ENCODE peak calls at places on chromosomes 12 and 14, in nine cellular contexts. S is endothelial cell, C is GM13977, X is occipital lobe, L is RPMI7951, H is esophagus squamous epithelium, T is Calu3, O is WERI-Rb-1, P is lower leg skin. A is an unnamed sample.

GRCh38 chr12:30599631-30600030 is 96.0 kb downstream of the IPO8 start:
- DNase-seq in S (no peak), H (no peak), L (no peak), O (no peak), C (no peak), P (no peak), X (no peak), T (no peak), A (no peak)

GRCh38 chr12:24742378-24742777 is 206.5 kb downstream of the BCAT1 start:
- DNase-seq in P (peak), L (no peak), S (no peak), X (no peak), O (no peak), T (no peak), C (peak), H (no peak), A (no peak)

GRCh38 chr14:106605548-106606448 is 1079.4 kb downstream of the TMEM121 start:
- DNase-seq in P (no peak), H (peak), X (no peak), S (no peak), O (peak), C (peak), T (peak), L (no peak), A (no peak)

GRCh38 chr14:105492966-105493871 is 2.2 kb downstream of the TEDC1 start:
- DNase-seq in C (no peak), T (no peak), S (no peak), L (no peak), X (no peak), P (no peak), H (no peak), O (no peak), A (no peak)

GRCh38 chr12:29634057-29634456 is 136.6 kb upstream of the OVCH1 start:
- DNase-seq in C (no peak), P (no peak), S (no peak), H (no peak), X (no peak), O (no peak), T (no peak), L (no peak), A (no peak)

GRCh38 chr12:99609455-99610181 is 37.9 kb upstream of the GARIN6 start:
- DNase-seq in H (no peak), P (no peak), S (no peak), O (no peak), T (no peak), C (no peak), X (no peak), L (no peak), A (no peak)

GRCh38 chr12:106508966-106509365 is 73.8 kb upstream of the RFX4 start:
- DNase-seq in T (no peak), S (no peak), X (no peak), H (no peak), O (no peak), L (no peak), C (no peak), P (no peak), A (no peak)

GRCh38 chr12:5916785-5917290 is 28.2 kb downstream of the ANO2 start:
- DNase-seq in P (no peak), T (no peak), L (no peak), S (no peak), X (no peak), O (no peak), H (no peak), C (no peak), A (no peak)

GRCh38 chr14:58955294-58955821 is 233.1 kb upstream of the DAAM1 start:
- DNase-seq in P (no peak), C (no peak), O (no peak), S (no peak), X (no peak), L (peak), T (no peak), H (no peak), A (no peak)

GRCh38 chr12:20097561-20097960 is 270.8 kb upstream of the PDE3A start:
- DNase-seq in S (no peak), P (no peak), L (peak), C (peak), H (no peak), X (no peak), O (no peak), T (no peak), A (no peak)

GRCh38 chr12:80087486-80088213 is 11.7 kb upstream of the OTOGL start:
- DNase-seq in T (no peak), X (no peak), L (no peak), S (no peak), C (no peak), H (no peak), P (no peak), O (no peak), A (no peak)

GRCh38 chr14:65783576-65783975 is 371.0 kb downstream of the FUT8 start:
- DNase-seq in S (no peak), O (no peak), H (no peak), L (no peak), P (no peak), X (no peak), T (no peak), C (no peak), A (no peak)

GRCh38 chr12:4178424-4179184 is 95.0 kb upstream of the CCND2 start:
- DNase-seq in P (no peak), H (no peak), X (no peak), S (no peak), L (no peak), C (peak), T (no peak), O (no peak), A (no peak)

GRCh38 chr14:96139879-96140278 is 64.8 kb upstream of the BDKRB2 start:
- DNase-seq in T (no peak), S (no peak), C (no peak), L (peak), H (no peak), X (no peak), P (no peak), O (no peak), A (no peak)

GRCh38 chr12:45591635-45592034 is 137.9 kb upstream of the ARID2 start:
- DNase-seq in X (no peak), L (no peak), S (no peak), C (no peak), H (no peak), T (no peak), O (no peak), P (no peak), A (no peak)

GRCh38 chr12:57367121-57367520 is 63.7 kb downstream of the R3HDM2 start:
- DNase-seq in S (no peak), O (no peak), H (no peak), T (no peak), C (no peak), L (no peak), X (no peak), P (no peak), A (no peak)

GRCh38 chr12:94805749-94806148 is 155.4 kb upstream of the TMCC3 start:
- DNase-seq in P (no peak), X (no peak), T (no peak), O (no peak), C (no peak), H (no peak), L (no peak), S (no peak), A (peak)

GRCh38 chr12:123038486-123038885 is 58.0 kb downstream of the ARL6IP4 start:
- DNase-seq in H (no peak), S (no peak), L (no peak), T (no peak), O (no peak), P (no peak), C (no peak), X (no peak), A (no peak)

GRCh38 chr12:98758331-98758730 is 113.2 kb downstream of the APAF1 start:
- DNase-seq in X (peak), S (no peak), H (no peak), P (no peak), C (no peak), O (no peak), T (no peak), L (peak), A (no peak)

A was measured in NCI-H460.